ENCODE peak calls at places on chromosome 15, in six cellular contexts. G is mesenchymal stem cell, A is IMR-90, S is neuronal stem cell, W is H9, Q is H1. N is an unnamed sample.

GRCh38 chr15:85581495-85581894 is 201.1 kb downstream of the AKAP13 start:
- DNase-seq in G (no peak), A (no peak), S (no peak), W (no peak), Q (no peak), N (no peak)

GRCh38 chr15:38300395-38300794 is 47.8 kb downstream of the SPRED1 start:
- DNase-seq in G (no peak), A (peak; percentile 34), S (no peak), W (no peak), Q (no peak), N (no peak)

GRCh38 chr15:66498501-66499386 is 1.2 kb upstream of the SNAPC5 start:
- DNase-seq in G (peak; percentile 48), A (peak; percentile 51), S (no peak), W (no peak), Q (no peak), N (peak; percentile 44)

GRCh38 chr15:89665449-89666146 is 10.3 kb upstream of the KIF7 start:
- DNase-seq in G (peak; percentile 75), A (peak; percentile 59), S (peak; percentile 56), W (peak; percentile 64), Q (no peak), N (peak; percentile 64)

GRCh38 chr15:27669641-27670040 is 429.5 kb downstream of the OCA2 start:
- DNase-seq in G (no peak), A (no peak), S (no peak), W (no peak), Q (no peak), N (no peak)

GRCh38 chr15:75662823-75663519 is 15.3 kb downstream of the SNX33 start:
- DNase-seq in G (no peak), A (no peak), S (no peak), W (no peak), Q (no peak), N (no peak)

GRCh38 chr15:92636950-92637481 is 18.6 kb downstream of the FAM174B start:
- DNase-seq in G (no peak), A (no peak), S (no peak), W (peak; percentile 94), Q (no peak), N (peak; percentile 87)

GRCh38 chr15:64443747-64444621 is 16.4 kb upstream of the ZNF609 start:
- DNase-seq in G (peak; percentile 74), A (peak; percentile 92), S (no peak), W (no peak), Q (no peak), N (no peak)

GRCh38 chr15:78007965-78008886 is 69.3 kb downstream of the TBC1D2B start:
- DNase-seq in G (no peak), A (peak; percentile 87), S (no peak), W (no peak), Q (no peak), N (no peak)

GRCh38 chr15:69784808-69785550 is 312.7 kb downstream of the TLE3 start:
- DNase-seq in G (peak; percentile 33), A (peak; percentile 33), S (no peak), W (no peak), Q (no peak), N (no peak)

GRCh38 chr15:76433798-76434400 is 97.3 kb downstream of the ISL2 start:
- DNase-seq in G (no peak), A (peak; percentile 9), S (no peak), W (no peak), Q (no peak), N (peak; percentile 61)

GRCh38 chr15:40691737-40692136 is 3.2 kb upstream of the RAD51 start:
- DNase-seq in G (no peak), A (no peak), S (no peak), W (no peak), Q (no peak), N (no peak)

GRCh38 chr15:40982855-40983254 is 29.6 kb downstream of the CHAC1 start:
- DNase-seq in G (peak; percentile 95), A (peak; percentile 93), S (no peak), W (no peak), Q (no peak), N (no peak)

GRCh38 chr15:25347707-25348106 is 91.1 kb downstream of the UBE3A start:
- DNase-seq in G (no peak), A (no peak), S (no peak), W (no peak), Q (no peak), N (no peak)

GRCh38 chr15:93026359-93026758 is 62.7 kb downstream of the RGMA start:
- DNase-seq in G (no peak), A (no peak), S (no peak), W (no peak), Q (no peak), N (no peak)

GRCh38 chr15:69842851-69843250 is 254.9 kb downstream of the TLE3 start:
- DNase-seq in G (no peak), A (no peak), S (no peak), W (no peak), Q (no peak), N (no peak)

GRCh38 chr15:39124925-39125625 is 455.8 kb upstream of the THBS1 start:
- DNase-seq in G (peak; percentile 37), A (peak; percentile 68), S (no peak), W (no peak), Q (no peak), N (no peak)

GRCh38 chr15:25691544-25692430 is 171.3 kb downstream of the ATP10A start:
- DNase-seq in G (no peak), A (peak; percentile 31), S (no peak), W (no peak), Q (no peak), N (peak; percentile 42)

GRCh38 chr15:73886717-73887345 is 13.5 kb downstream of the TBC1D21 start:
- DNase-seq in G (no peak), A (no peak), S (no peak), W (no peak), Q (no peak), N (no peak)

GRCh38 chr15:78420220-78420619 is 17.8 kb upstream of the IREB2 start:
- DNase-seq in G (no peak), A (no peak), S (no peak), W (no peak), Q (no peak), N (no peak)

GRCh38 chr15:84734794-84735479 is 13.5 kb upstream of the ZNF592 start:
- DNase-seq in G (peak; percentile 51), A (peak; percentile 63), S (no peak), W (peak; percentile 93), Q (peak; percentile 88), N (peak; percentile 99)

GRCh38 chr15:80031841-80032240 is 27.6 kb upstream of the ZFAND6 start:
- DNase-seq in G (no peak), A (no peak), S (no peak), W (no peak), Q (no peak), N (no peak)

GRCh38 chr15:51672100-51672731 is 9.1 kb upstream of the SCG3 start:
- DNase-seq in G (no peak), A (no peak), S (peak; percentile 6), W (no peak), Q (no peak), N (peak; percentile 50)

DNA sequence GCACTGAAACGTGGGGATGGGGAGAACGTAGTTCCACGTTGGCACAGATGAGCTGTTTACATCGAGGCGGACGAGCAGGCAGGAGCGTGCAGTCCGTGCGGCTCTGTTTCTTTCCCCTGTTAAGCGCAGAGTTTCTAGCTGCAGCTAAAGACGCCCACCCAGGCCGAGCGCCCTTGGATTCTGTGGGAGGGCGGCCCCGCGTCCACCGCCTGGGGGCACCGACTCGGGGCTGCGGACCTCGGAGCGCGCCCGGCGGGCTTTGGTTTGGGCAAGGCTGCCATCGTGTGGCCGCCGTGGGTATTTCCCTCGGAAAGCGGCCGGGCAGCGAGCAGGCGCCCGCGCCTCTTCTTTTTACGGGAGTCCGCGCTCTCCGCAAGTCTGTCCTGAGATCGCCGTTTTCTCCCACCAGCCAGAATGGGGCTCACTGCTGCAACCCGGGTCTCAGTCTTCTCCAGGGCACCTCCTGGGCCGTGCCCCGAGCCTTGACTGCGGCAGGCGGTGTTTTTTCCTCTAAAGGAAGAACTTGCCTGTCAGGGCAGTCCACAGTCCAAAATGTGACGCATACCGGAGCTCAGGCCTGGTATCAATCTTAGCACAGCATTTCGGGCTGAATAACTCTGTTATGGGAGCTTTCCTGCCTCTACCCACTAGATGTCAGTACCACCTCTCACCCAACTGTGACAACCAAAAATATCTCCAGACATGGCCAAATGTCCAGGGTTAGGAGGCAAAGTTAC is 219.9 kb upstream of the IGF1R start:
- DNase-seq in G (peak; percentile 54), A (peak; percentile 50), S (peak; percentile 73), W (peak; percentile 82), Q (peak; percentile 49), N (peak; percentile 62)
- H3K4me2 ChIP-seq in G (peak overlapping the region; percentile 97), A (peak overlapping the region; percentile 94), S (peak overlapping the region; percentile 71), W (peak overlapping the region; percentile 44), Q (peak overlapping the region; percentile 46), N (peak overlapping the region; percentile 45)

DNA sequence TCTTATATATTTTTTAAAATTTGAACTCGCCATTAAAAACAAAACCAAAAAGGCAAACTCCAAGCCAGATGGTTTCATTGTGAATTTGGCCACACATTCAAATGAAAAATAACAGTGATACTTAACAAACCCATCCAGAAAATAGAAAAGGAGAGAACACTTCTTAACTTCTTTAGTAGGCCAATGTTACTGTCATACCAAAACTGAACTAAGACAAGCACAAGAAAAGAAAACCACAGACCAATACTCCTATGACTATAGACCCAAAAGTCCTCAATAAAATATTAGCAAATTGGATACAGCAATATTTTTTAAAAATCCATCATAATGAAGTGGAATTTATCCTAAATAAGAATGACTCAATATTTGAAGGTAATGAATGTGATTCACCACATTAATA is 73.5 kb upstream of the ALDH1A3 start:
- DNase-seq in G (no peak), A (no peak), S (no peak), W (no peak), Q (no peak), N (no peak)
- H2BK15ac ChIP-seq in G (no peak overlapping the region), A (no peak overlapping the region), S (no peak overlapping the region), W (no peak overlapping the region), Q (no peak overlapping the region), N (no peak overlapping the region)

DNA sequence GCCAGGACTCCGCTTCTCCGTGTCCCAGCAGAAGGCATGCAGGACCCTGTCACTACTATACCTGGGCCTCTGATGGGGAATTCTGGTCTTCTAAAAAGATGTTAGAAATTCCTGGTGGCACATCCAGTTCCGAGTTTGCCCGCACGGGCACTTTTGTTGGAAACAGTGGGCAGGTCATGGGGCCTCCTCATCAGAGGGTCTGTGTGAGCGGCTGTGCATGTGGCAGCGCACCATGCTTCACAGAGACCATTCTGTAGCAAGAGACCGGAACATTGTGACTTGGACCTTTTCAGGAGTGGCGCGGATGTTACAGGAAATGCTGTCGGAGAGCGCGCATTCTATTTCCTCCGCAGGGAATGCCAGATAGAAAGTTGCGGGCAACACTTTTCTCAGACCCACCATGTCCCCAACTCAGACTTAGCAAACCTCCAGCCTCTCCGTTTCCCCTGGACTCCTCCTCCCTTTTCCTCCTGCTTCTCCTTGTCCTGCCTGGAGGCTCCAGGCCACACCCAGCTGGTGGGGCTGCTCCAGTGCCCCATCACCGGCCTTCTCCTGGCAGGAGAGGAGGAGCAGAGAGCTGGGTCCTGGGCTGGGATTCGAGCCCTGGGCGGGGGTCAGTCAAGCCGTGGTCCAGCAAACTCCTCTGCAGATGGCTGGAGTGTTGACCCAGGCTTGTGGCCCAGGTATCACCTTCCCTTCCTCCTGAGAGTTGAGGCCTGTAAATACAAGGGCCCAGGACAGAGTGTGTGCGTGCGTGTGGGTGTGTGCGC is 46.6 kb downstream of the KLF13 start:
- DNase-seq in G (no peak), A (no peak), S (no peak), W (no peak), Q (no peak), N (no peak)
- H4K8ac ChIP-seq in G (no peak overlapping the region), A (no peak overlapping the region), S (no peak overlapping the region), W (no peak overlapping the region), Q (peak overlapping the region; percentile 15), N (no peak overlapping the region)

DNA sequence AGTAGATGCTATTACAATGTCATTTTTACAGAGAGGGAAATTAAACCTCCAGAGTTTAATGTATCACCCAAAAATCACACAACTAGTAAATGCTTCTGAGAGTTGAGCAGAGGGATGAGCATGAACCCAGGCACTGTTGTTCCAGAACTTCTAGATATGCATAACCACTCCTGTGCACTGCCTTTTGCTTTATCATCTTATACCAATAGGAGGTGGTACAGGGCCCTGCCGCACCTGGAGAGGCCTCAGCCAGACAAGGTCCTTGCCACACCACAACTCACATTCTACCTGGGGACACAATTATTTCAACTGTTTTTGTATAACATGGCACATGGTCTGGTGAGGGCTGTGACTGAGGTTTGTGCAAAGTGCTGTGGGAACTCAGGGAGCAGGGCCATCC is 78.5 kb upstream of the NTRK3 start:
- DNase-seq in G (no peak), A (no peak), S (no peak), W (no peak), Q (no peak), N (peak; percentile 3)
- H3K4me2 ChIP-seq in G (no peak overlapping the region), A (no peak overlapping the region), S (no peak overlapping the region), W (no peak overlapping the region), Q (no peak overlapping the region), N (no peak overlapping the region)

N was measured in mesendoderm.